ENCODE peak calls at places on chromosome X, in ten cellular contexts. K is dorsolateral prefrontal cortex, O is MCF 10A, U is cardiac fibroblast, S is kidney, Z is bronchial epithelial cell, B is psoas muscle, X is cardiac muscle cell, Q is fibroblast of lung, I is GM12865. E is an unnamed sample.

GRCh38 chrX:102712967-102713677 is 874 bp downstream of the GPRASP2 start:
- DNase-seq in K (no peak), O (peak), U (peak), S (no peak), Z (peak), B (peak), X (peak), Q (peak), I (no peak), E (peak)

GRCh38 chrX:9899640-9900075 is 67.5 kb upstream of the CLDN34 start:
- DNase-seq in K (peak), O (no peak), U (peak), S (no peak), Z (no peak), B (no peak), X (no peak), Q (peak), I (peak), E (peak)

GRCh38 chrX:39907964-39908616 is 189.7 kb downstream of the BCOR start:
- DNase-seq in K (no peak), O (peak), U (peak), S (peak), Z (peak), B (peak), X (peak), Q (peak), I (peak), E (peak)

GRCh38 chrX:136251042-136251991 is at the start of gene MAP7D3:
- DNase-seq in K (no peak), O (peak), U (peak), S (peak), Z (peak), B (peak), X (peak), Q (peak), I (peak), E (peak)

GRCh38 chrX:105752334-105752733 is 70.0 kb upstream of the NRK start:
- DNase-seq in K (no peak), O (no peak), U (no peak), S (no peak), Z (no peak), B (no peak), X (no peak), Q (no peak), I (no peak), E (no peak)

GRCh38 chrX:5646818-5647217 is 581.8 kb downstream of the NLGN4X start:
- DNase-seq in K (no peak), O (no peak), U (no peak), S (no peak), Z (no peak), B (no peak), X (no peak), Q (no peak), I (peak), E (no peak)

GRCh38 chrX:33808636-33809035 is 323.5 kb downstream of the FAM47A start:
- DNase-seq in K (no peak), O (no peak), U (no peak), S (no peak), Z (no peak), B (no peak), X (no peak), Q (no peak), I (no peak), E (no peak)

GRCh38 chrX:109270580-109271484 is 211.1 kb downstream of the GUCY2F start:
- DNase-seq in K (no peak), O (peak), U (peak), S (peak), Z (peak), B (no peak), X (no peak), Q (peak), I (peak), E (peak)

GRCh38 chrX:42732506-42732905 is 45.5 kb downstream of the PPP1R2C start:
- DNase-seq in K (no peak), O (peak), U (peak), S (no peak), Z (no peak), B (no peak), X (no peak), Q (peak), I (no peak), E (peak)

GRCh38 chrX:113929004-113929403 is 654.9 kb upstream of the HTR2C start:
- DNase-seq in K (no peak), O (peak), U (peak), S (no peak), Z (peak), B (no peak), X (peak), Q (peak), I (peak), E (peak)

GRCh38 chrX:16885628-16886027 is 15.5 kb upstream of the RBBP7 start:
- DNase-seq in K (no peak), O (no peak), U (no peak), S (no peak), Z (no peak), B (no peak), X (no peak), Q (no peak), I (peak), E (no peak)

GRCh38 chrX:6917666-6918065 is 229.8 kb upstream of the STS start:
- DNase-seq in K (no peak), O (no peak), U (no peak), S (no peak), Z (no peak), B (no peak), X (no peak), Q (no peak), I (no peak), E (no peak)

GRCh38 chrX:131792356-131792749 is 230.7 kb upstream of the STK26 start:
- DNase-seq in K (peak), O (peak), U (no peak), S (peak), Z (no peak), B (peak), X (no peak), Q (peak), I (peak), E (no peak)

GRCh38 chrX:18931972-18932371 is 51.9 kb downstream of the PHKA2 start:
- DNase-seq in K (no peak), O (peak), U (peak), S (no peak), Z (peak), B (no peak), X (peak), Q (peak), I (peak), E (peak)

GRCh38 chrX:154327026-154327820 is 31.6 kb downstream of the TKTL1 start:
- DNase-seq in K (no peak), O (no peak), U (peak), S (no peak), Z (no peak), B (no peak), X (no peak), Q (peak), I (no peak), E (no peak)

GRCh38 chrX:129655547-129656248 is 942 bp upstream of the APLN start:
- DNase-seq in K (no peak), O (peak), U (no peak), S (no peak), Z (no peak), B (no peak), X (peak), Q (no peak), I (peak), E (no peak)

GRCh38 chrX:31649176-31649575 is 577.3 kb upstream of the FTHL17 start:
- DNase-seq in K (no peak), O (no peak), U (no peak), S (no peak), Z (no peak), B (no peak), X (no peak), Q (no peak), I (no peak), E (no peak)

GRCh38 chrX:28498658-28499057 is 88.6 kb upstream of the IL1RAPL1 start:
- DNase-seq in K (no peak), O (peak), U (peak), S (no peak), Z (peak), B (no peak), X (no peak), Q (peak), I (no peak), E (peak)

GRCh38 chrX:54776987-54777672 is 20.9 kb downstream of the ITIH6 start:
- DNase-seq in K (no peak), O (no peak), U (no peak), S (no peak), Z (peak), B (no peak), X (no peak), Q (no peak), I (peak), E (no peak)

GRCh38 chrX:28880136-28880535 is 292.9 kb downstream of the IL1RAPL1 start:
- DNase-seq in K (no peak), O (no peak), U (peak), S (no peak), Z (no peak), B (no peak), X (peak), Q (peak), I (no peak), E (peak)

GRCh38 chrX:135000516-135000915 is 9.7 kb downstream of the SMIM10 start:
- DNase-seq in K (no peak), O (no peak), U (peak), S (no peak), Z (peak), B (no peak), X (no peak), Q (peak), I (no peak), E (peak)

GRCh38 chrX:124023838-124024238 is 62.3 kb downstream of the STAG2 start:
- DNase-seq in K (no peak), O (no peak), U (no peak), S (no peak), Z (no peak), B (no peak), X (no peak), Q (peak), I (no peak), E (peak)

GRCh38 chrX:46978341-46979291 is 66.4 kb downstream of the JADE3 start:
- DNase-seq in K (no peak), O (peak), U (peak), S (peak), Z (peak), B (peak), X (peak), Q (peak), I (peak), E (peak)

GRCh38 chrX:19630228-19630627 is 114.9 kb upstream of the MAP3K15 start:
- DNase-seq in K (no peak), O (no peak), U (no peak), S (no peak), Z (no peak), B (no peak), X (no peak), Q (no peak), I (peak), E (no peak)

GRCh38 chrX:97616883-97617510 is 733.3 kb downstream of the RPA4 start:
- DNase-seq in K (no peak), O (peak), U (peak), S (no peak), Z (peak), B (no peak), X (no peak), Q (peak), I (peak), E (peak)

GRCh38 chrX:32448320-32448719 is 763.0 kb downstream of the DMD start:
- DNase-seq in K (no peak), O (peak), U (peak), S (no peak), Z (peak), B (no peak), X (no peak), Q (no peak), I (peak), E (peak)

GRCh38 chrX:24479924-24480722 is 15.0 kb downstream of the PDK3 start:
- DNase-seq in K (no peak), O (peak), U (no peak), S (no peak), Z (peak), B (no peak), X (no peak), Q (no peak), I (peak), E (no peak)

GRCh38 chrX:139932901-139933796 is at the start of gene ATP11C:
- DNase-seq in K (peak), O (peak), U (peak), S (peak), Z (peak), B (peak), X (peak), Q (peak), I (peak), E (peak)

GRCh38 chrX:64975491-64975890 is 759 bp downstream of the ZC4H2 start:
- DNase-seq in K (no peak), O (peak), U (peak), S (peak), Z (peak), B (peak), X (peak), Q (peak), I (peak), E (peak)

GRCh38 chrX:154489182-154489581 is 1.2 kb downstream of the SLC10A3 start:
- DNase-seq in K (no peak), O (no peak), U (no peak), S (no peak), Z (no peak), B (no peak), X (no peak), Q (no peak), I (no peak), E (no peak)

GRCh38 chrX:53242310-53242709 is 17.3 kb upstream of the KDM5C start:
- DNase-seq in K (no peak), O (no peak), U (no peak), S (no peak), Z (no peak), B (no peak), X (no peak), Q (no peak), I (no peak), E (no peak)

GRCh38 chrX:17744896-17745523 is 7.7 kb downstream of the SCML1 start:
- DNase-seq in K (no peak), O (peak), U (peak), S (no peak), Z (peak), B (no peak), X (no peak), Q (no peak), I (no peak), E (peak)

GRCh38 chrX:1391707-1392375 is at the start of gene SLC25A6:
- DNase-seq in K (peak), O (peak), U (peak), S (peak), Z (peak), B (peak), X (peak), Q (peak), I (peak), E (peak)

GRCh38 chrX:115324194-115324593 is 34.7 kb downstream of the LUZP4 start:
- DNase-seq in K (no peak), O (peak), U (peak), S (peak), Z (peak), B (no peak), X (no peak), Q (peak), I (no peak), E (peak)

GRCh38 chrX:154991039-154991438 is 31.5 kb downstream of the F8 start:
- DNase-seq in K (no peak), O (no peak), U (no peak), S (no peak), Z (no peak), B (no peak), X (no peak), Q (no peak), I (peak), E (no peak)

GRCh38 chrX:40094900-40095587 is 2.7 kb downstream of the BCOR start:
- DNase-seq in K (no peak), O (no peak), U (no peak), S (no peak), Z (no peak), B (no peak), X (no peak), Q (no peak), I (no peak), E (no peak)

GRCh38 chrX:41452972-41453371 is 5.8 kb downstream of the NYX start:
- DNase-seq in K (no peak), O (no peak), U (peak), S (no peak), Z (no peak), B (no peak), X (no peak), Q (peak), I (no peak), E (peak)

GRCh38 chrX:148928803-148929202 is 428.4 kb downstream of the AFF2 start:
- DNase-seq in K (no peak), O (peak), U (peak), S (no peak), Z (peak), B (no peak), X (no peak), Q (peak), I (no peak), E (peak)

GRCh38 chrX:110284159-110284558 is 33.7 kb downstream of the AMMECR1 start:
- DNase-seq in K (no peak), O (peak), U (peak), S (no peak), Z (peak), B (no peak), X (no peak), Q (peak), I (no peak), E (peak)

GRCh38 chrX:14051416-14051815 is 21.7 kb upstream of the GEMIN8 start:
- DNase-seq in K (no peak), O (no peak), U (no peak), S (no peak), Z (no peak), B (no peak), X (peak), Q (no peak), I (no peak), E (no peak)

GRCh38 chrX:37060999-37061398 is 52.8 kb downstream of the FAM47C start:
- DNase-seq in K (no peak), O (peak), U (peak), S (no peak), Z (peak), B (no peak), X (peak), Q (peak), I (peak), E (peak)
- TF ChIP-seq CTCF in K (peak), O (peak), U (peak), S (peak), Z (peak), B (peak), X (peak), Q (peak), I (peak), E (peak)

GRCh38 chrX:119190736-119191282 is 45.3 kb upstream of the PGRMC1 start:
- DNase-seq in K (no peak), O (peak), U (peak), S (no peak), Z (no peak), B (no peak), X (no peak), Q (no peak), I (no peak), E (peak)

GRCh38 chrX:119190251-119190651 is 45.8 kb upstream of the PGRMC1 start:
- DNase-seq in K (no peak), O (no peak), U (peak), S (peak), Z (no peak), B (peak), X (no peak), Q (no peak), I (no peak), E (no peak)

GRCh38 chrX:119187298-119187697 is 48.8 kb upstream of the PGRMC1 start:
- DNase-seq in K (no peak), O (no peak), U (no peak), S (no peak), Z (no peak), B (no peak), X (no peak), Q (no peak), I (no peak), E (no peak)

GRCh38 chrX:119189586-119189985 is 46.5 kb upstream of the PGRMC1 start:
- DNase-seq in K (no peak), O (no peak), U (peak), S (peak), Z (no peak), B (peak), X (peak), Q (no peak), I (no peak), E (peak)

DNA sequence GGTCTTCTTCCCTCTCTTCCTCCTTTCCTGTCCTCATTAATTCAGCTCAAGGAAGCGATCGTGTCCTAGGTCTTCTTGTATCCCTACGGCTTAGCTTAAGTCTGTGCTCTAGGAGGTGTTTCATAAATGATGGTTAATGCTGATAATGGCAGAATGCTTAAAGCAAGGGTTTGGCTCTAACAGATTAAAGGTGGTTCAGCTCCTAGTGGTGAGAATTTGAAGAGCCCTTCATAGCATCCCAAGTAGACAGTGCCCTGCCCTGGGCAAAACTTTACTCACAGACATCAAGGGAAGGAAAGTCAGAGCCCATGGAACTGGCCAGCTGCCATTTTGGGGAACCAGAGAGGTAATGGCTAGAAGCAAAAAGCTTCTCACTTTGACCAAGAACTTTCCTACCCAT is 47.0 kb upstream of the PGRMC1 start:
- DNase-seq in K (no peak), O (no peak), U (no peak), S (no peak), Z (no peak), B (no peak), X (no peak), Q (no peak), I (no peak), E (no peak)
- TF ChIP-seq CTCF in K (no peak), O (no peak), U (no peak), S (no peak), Z (no peak), B (no peak), X (no peak), Q (no peak), I (no peak), E (no peak)

GRCh38 chrX:71283409-71284143 is at the start of gene NONO:
- DNase-seq in K (peak), O (peak), U (peak), S (peak), Z (peak), B (peak), X (peak), Q (peak), I (peak), E (peak)
- TF ChIP-seq CTCF in K (no peak), O (no peak), U (no peak), S (no peak), Z (peak), B (no peak), X (peak), Q (no peak), I (no peak), E (peak)

DNA sequence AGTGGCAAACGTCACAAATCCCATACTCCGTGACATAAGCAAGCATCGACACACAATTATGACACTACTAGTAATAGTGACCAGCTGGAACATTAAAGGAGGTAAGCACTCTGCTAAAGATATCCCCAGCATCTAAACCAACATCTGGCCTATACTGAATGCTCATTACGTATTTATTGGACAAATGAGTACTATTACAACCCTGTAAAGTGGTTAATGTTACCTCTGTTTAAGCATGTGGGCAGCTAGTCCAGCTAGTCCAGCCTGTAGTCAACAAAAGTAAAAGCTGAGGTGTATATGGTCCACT is 419 bp upstream of the RPGR start:
- DNase-seq in K (no peak), O (no peak), U (no peak), S (no peak), Z (no peak), B (no peak), X (no peak), Q (no peak), I (no peak), E (no peak)
- TF ChIP-seq CTCF in K (no peak), O (no peak), U (no peak), S (no peak), Z (no peak), B (no peak), X (no peak), Q (no peak), I (no peak), E (no peak)

DNA sequence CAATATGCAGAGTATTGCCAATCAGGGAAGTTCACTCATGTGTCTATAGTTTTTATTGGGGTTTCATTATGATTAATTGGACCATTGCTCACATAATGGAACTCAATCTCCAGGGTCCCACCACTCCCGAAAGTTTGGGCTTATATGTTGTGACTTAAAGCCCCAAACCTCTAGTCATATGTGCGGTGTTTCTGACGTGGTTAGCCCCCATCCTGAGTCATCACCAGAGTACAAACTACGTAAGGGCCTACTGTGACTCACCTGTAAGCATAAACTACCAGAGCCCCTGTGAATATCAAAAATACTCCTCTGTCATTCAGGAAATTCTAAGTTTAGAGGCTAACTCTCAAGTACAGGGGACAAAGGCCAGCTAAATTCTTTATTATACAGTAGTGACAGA is 5.4 kb downstream of the YIPF6 start:
- DNase-seq in K (no peak), O (peak), U (peak), S (no peak), Z (peak), B (no peak), X (no peak), Q (peak), I (peak), E (peak)
- TF ChIP-seq CTCF in K (no peak), O (no peak), U (no peak), S (no peak), Z (no peak), B (no peak), X (no peak), Q (no peak), I (no peak), E (no peak)

GRCh38 chrX:152343306-152343705 is 107.8 kb downstream of the GABRA3 start:
- DNase-seq in K (no peak), O (peak), U (no peak), S (no peak), Z (no peak), B (no peak), X (peak), Q (no peak), I (no peak), E (no peak)
- TF ChIP-seq CTCF in K (no peak), O (peak), U (no peak), S (no peak), Z (no peak), B (no peak), X (no peak), Q (no peak), I (no peak), E (no peak)

E was measured in choroid plexus epithelial cell.